ENCODE peak calls at places on chromosomes 11 and 22, in six cellular contexts. E is transverse colon, O is psoas muscle, A is GM23248, U is cardiac muscle cell, J is thoracic aorta. C is an unnamed sample. For H3K36me3 and H3K4me1, the result is how much of the 10 kb centered on the place peaks cover.

GRCh38 chr11:7520011-7520942 is 6.5 kb downstream of the PPFIBP2 start:
- DNase-seq in E (no peak), U (no peak), A (peak), J (no peak), O (no peak), C (no peak)

GRCh38 chr11:84465040-84465439 is 1162.1 kb downstream of the DLG2 start:
- DNase-seq in O (no peak), U (no peak), E (no peak), A (peak), J (no peak), C (no peak)

GRCh38 chr11:65786786-65787636 is at the start of gene OVOL1:
- DNase-seq in O (no peak), A (no peak), J (no peak), U (no peak), E (peak), C (no peak)

GRCh38 chr11:20327377-20327776 is 36.1 kb upstream of the HTATIP2 start:
- DNase-seq in E (no peak), U (no peak), A (no peak), J (no peak), O (no peak), C (no peak)

GRCh38 chr11:132177106-132177505 is 806.7 kb downstream of the NTM start:
- DNase-seq in U (peak), E (no peak), O (no peak), A (peak), J (no peak), C (no peak)

GRCh38 chr11:128304666-128305485 is 282.5 kb downstream of the ETS1 start:
- DNase-seq in O (no peak), U (no peak), A (no peak), J (no peak), E (no peak), C (no peak)

GRCh38 chr11:111561801-111562325 is 21.3 kb downstream of the LAYN start:
- DNase-seq in A (peak), U (peak), J (no peak), O (no peak), E (no peak), C (peak)

GRCh38 chr11:86672007-86672621 is at the start of gene ME3:
- DNase-seq in O (peak), U (peak), J (peak), E (peak), A (peak), C (no peak)

GRCh38 chr11:68014157-68014965 is 4.2 kb downstream of the ALDH3B1 start:
- DNase-seq in E (peak), U (peak), A (peak), O (peak), J (no peak), C (peak)

GRCh38 chr11:7436657-7437056 is 48.6 kb upstream of the OLFML1 start:
- DNase-seq in J (no peak), U (no peak), A (no peak), E (no peak), O (no peak), C (no peak)

GRCh38 chr11:2150206-2150847 is 10.7 kb downstream of the INS start:
- DNase-seq in A (peak), O (no peak), J (no peak), E (no peak), U (peak), C (peak)

GRCh38 chr11:75775056-75775455 is 6.5 kb downstream of the DGAT2 start:
- DNase-seq in U (no peak), O (no peak), J (no peak), E (no peak), A (no peak), C (no peak)

GRCh38 chr22:30290679-30291333 is 1.5 kb upstream of the CASTOR1 start:
- DNase-seq in A (peak), U (peak), E (peak), O (peak), J (peak), C (no peak)

GRCh38 chr11:128555606-128556005 is 31.8 kb downstream of the ETS1 start:
- DNase-seq in E (no peak), O (no peak), A (peak), U (peak), J (no peak), C (no peak)

GRCh38 chr22:47619631-47620030 is 857.2 kb downstream of the TBC1D22A start:
- DNase-seq in A (no peak), J (no peak), E (no peak), U (no peak), O (no peak), C (no peak)

GRCh38 chr11:25741886-25742285 is 590.0 kb upstream of the ANO3 start:
- DNase-seq in E (no peak), J (no peak), O (no peak), A (no peak), U (no peak), C (no peak)

GRCh38 chr11:126833020-126833419 is 167.6 kb downstream of the KIRREL3 start:
- DNase-seq in O (no peak), J (no peak), A (no peak), U (no peak), E (no peak), C (no peak)

GRCh38 chr22:18023509-18024275 is 669 bp downstream of the MICAL3 start:
- DNase-seq in O (peak), A (peak), J (peak), E (peak), U (peak), C (no peak)

GRCh38 chr22:27460596-27461347 is 340.8 kb downstream of the MN1 start:
- DNase-seq in A (peak), O (peak), E (no peak), U (peak), J (peak), C (no peak)

GRCh38 chr22:48827904-48828555 is 999.6 kb downstream of the BRD1 start:
- DNase-seq in J (no peak), U (no peak), O (no peak), E (no peak), A (no peak), C (no peak)

GRCh38 chr22:30890689-30891442 is 77.7 kb downstream of the MORC2 start:
- DNase-seq in U (peak), J (no peak), E (peak), A (peak), O (no peak), C (peak)

GRCh38 chr22:38760477-38761201 is 4.8 kb upstream of the SUN2 start:
- DNase-seq in U (peak), O (no peak), A (peak), J (no peak), E (no peak), C (no peak)

GRCh38 chr11:47857485-47858168 is 9.5 kb upstream of the NUP160 start:
- DNase-seq in O (no peak), J (no peak), U (no peak), E (no peak), A (no peak), C (no peak)

GRCh38 chr22:46352691-46353386 is 17.3 kb downstream of the TRMU start:
- DNase-seq in E (peak), U (peak), A (no peak), O (peak), J (no peak), C (no peak)

GRCh38 chr22:30667092-30667485 is 586 bp downstream of the DUSP18 start:
- DNase-seq in E (peak), J (no peak), A (peak), U (peak), O (no peak), C (no peak)

GRCh38 chr11:31808721-31809542 is 2.2 kb downstream of the PAX6 start:
- DNase-seq in E (no peak), J (no peak), U (no peak), O (no peak), A (no peak), C (no peak)

GRCh38 chr11:15655552-15655951 is 540.8 kb downstream of the INSC start:
- DNase-seq in E (peak), A (no peak), O (no peak), J (no peak), U (no peak), C (no peak)

GRCh38 chr22:45159652-45160462 is 3.9 kb upstream of the NUP50 start:
- DNase-seq in A (peak), O (no peak), E (peak), U (peak), J (no peak), C (no peak)

GRCh38 chr11:105148241-105148640 is 8.7 kb upstream of the CARD18 start:
- DNase-seq in A (peak), U (no peak), J (no peak), E (no peak), O (no peak), C (no peak)

GRCh38 chr11:6472934-6473333 is 807 bp downstream of the TRIM3 start:
- DNase-seq in A (no peak), O (no peak), U (no peak), E (no peak), J (no peak), C (no peak)

GRCh38 chr11:74696932-74697687 is 34.1 kb downstream of the CHRDL2 start:
- DNase-seq in A (peak), U (peak), O (peak), E (peak), J (peak), C (no peak)

GRCh38 chr11:119726585-119727522 is 2.1 kb downstream of the NECTIN1 start:
- DNase-seq in U (no peak), E (no peak), A (peak), O (no peak), J (no peak), C (no peak)

GRCh38 chr22:42799462-42800405 is 57.3 kb downstream of the ARFGAP3 start:
- DNase-seq in O (no peak), E (no peak), A (peak), U (no peak), J (no peak), C (no peak)
- H3K36me3 ChIP-seq in O (half or more), E (under half), A (under half), U (under half), J (half or more), C (under half)

GRCh38 chr22:40194656-40195055 is 16.9 kb downstream of the TNRC6B start:
- DNase-seq in J (no peak), A (no peak), U (no peak), E (no peak), O (no peak), C (no peak)

GRCh38 chr22:40190501-40190900 is 12.8 kb downstream of the TNRC6B start:
- DNase-seq in U (no peak), J (no peak), O (no peak), A (no peak), E (no peak), C (no peak)

GRCh38 chr22:40189979-40190378 is 12.3 kb downstream of the TNRC6B start:
- DNase-seq in U (no peak), A (peak), O (no peak), E (no peak), J (no peak), C (no peak)

GRCh38 chr22:40196628-40197027 is 18.9 kb downstream of the TNRC6B start:
- DNase-seq in A (peak), O (no peak), J (no peak), U (peak), E (no peak), C (no peak)

DNA sequence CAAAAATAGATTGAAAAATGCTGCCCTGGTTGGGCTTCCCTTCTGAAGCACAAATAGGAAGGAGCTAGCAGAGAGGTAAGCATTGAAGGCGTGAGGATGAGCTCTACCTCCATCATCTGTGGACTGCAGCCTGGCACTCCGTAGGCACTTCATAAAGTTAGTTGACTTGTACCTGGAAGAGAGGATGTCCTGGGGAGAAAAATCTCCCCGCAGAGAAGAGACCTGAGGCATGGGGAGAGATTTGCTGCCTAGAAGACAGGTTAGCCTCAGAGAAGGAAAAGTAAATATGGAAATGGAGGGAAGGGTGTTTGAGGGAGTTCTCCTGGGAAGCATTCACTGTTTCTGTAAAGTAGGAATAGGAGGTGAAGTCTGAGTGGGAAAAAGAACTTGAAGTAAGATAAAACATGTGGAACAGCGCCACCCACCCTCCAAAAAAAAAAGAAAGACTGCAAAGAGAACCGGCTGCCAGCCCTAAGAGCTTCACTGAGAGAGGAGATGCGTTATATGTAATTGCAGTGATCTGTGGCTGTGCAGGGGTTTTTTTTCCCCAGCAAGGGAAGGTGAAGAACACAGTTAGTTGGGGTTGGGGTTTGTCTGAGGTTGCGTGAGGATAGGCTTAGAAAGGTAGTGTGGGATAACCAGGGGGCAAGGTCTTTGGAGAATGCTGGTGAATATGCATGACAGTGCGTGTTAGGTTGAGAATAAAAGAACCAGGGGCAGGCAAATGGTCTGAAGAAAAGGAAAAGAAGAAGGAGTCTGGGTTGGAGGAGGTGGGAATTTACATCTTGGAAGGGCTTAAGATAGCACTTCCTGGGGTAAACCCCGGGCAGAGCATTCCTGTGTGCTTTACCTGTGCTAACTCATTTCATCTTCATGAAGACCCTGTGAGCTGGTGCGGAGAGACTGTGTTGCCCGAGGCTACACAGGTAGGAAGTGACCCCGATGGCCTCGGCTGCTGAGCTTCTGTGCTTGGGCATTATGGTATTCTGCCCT is 16.0 kb downstream of the TNRC6B start:
- DNase-seq in E (no peak), A (peak), J (no peak), U (peak), O (no peak), C (no peak)
- H3K4me1 ChIP-seq in E (under half), A (under half), J (under half), U (under half), O (half or more), C (under half)

GRCh38 chr11:93028959-93029536 is 59.6 kb downstream of the MTNR1B start:
- DNase-seq in U (no peak), J (no peak), O (no peak), E (no peak), A (no peak), C (no peak)
- H3K36me3 ChIP-seq in U (under half), J (under half), O (under half), E (under half), A (under half), C (under half)

GRCh38 chr22:37544955-37545702 is 15.2 kb upstream of the CDC42EP1 start:
- DNase-seq in A (peak), E (peak), O (peak), U (peak), J (no peak), C (no peak)
- H3K4me1 ChIP-seq in A (under half), E (under half), O (under half), U (under half), J (under half), C (under half)

DNA sequence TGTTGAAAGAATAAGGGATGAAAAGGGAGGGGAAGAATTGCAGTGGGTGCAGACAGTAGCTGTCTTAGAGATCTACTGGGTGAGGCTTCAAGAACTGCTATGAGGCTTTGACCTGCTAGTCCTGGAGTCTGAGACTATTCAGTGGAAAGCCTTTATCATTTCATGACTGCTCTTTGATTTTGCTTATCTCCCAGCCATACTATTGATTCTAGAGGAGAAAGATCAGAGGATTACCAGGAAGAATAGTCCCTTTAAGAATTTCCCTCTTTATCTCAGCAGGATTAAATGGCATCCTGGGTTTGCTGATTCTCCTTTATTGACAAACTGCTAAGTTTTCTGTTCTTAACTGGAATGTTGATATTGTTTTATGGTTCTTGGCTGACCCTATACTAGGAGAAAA is 107.5 kb upstream of the SORL1-AS1 start:
- DNase-seq in E (no peak), J (no peak), O (no peak), A (no peak), U (no peak), C (no peak)
- H3K36me3 ChIP-seq in E (under half), J (under half), O (under half), A (under half), U (under half), C (under half)

GRCh38 chr11:60493454-60493853 is 876 bp downstream of the MS4A12 start:
- DNase-seq in A (no peak), O (no peak), J (no peak), E (no peak), U (no peak), C (no peak)
- H3K4me1 ChIP-seq in A (under half), O (under half), J (under half), E (under half), U (under half), C (under half)

GRCh38 chr22:35547993-35548761 is 7.5 kb downstream of the RASD2 start:
- DNase-seq in A (no peak), U (no peak), J (no peak), E (no peak), O (no peak), C (no peak)
- H3K36me3 ChIP-seq in A (under half), U (under half), J (under half), E (under half), O (under half), C (under half)

DNA sequence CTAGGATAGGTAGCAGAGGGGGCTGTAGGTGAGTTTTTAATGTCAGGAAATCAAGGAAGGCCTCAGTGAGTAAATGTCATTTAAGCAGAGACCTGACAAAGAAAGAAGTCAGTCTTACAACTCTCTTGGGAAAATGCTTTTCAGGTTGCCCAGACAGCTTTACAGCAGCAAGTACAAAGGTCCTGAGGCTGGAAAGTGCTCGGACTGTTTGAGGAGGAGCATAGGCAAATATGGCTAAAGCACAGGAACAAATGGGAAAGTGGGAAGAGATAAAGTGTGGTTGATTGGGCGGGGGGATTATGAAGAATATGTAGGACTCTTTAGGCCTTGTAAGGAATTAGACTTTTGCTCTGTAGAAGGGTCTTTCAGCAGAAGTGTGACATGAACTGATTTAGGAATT is 125.4 kb downstream of the ARHGAP42 start:
- DNase-seq in O (no peak), J (no peak), U (no peak), A (no peak), E (no peak), C (no peak)
- H3K4me1 ChIP-seq in O (under half), J (under half), U (under half), A (under half), E (under half), C (under half)

GRCh38 chr11:78465169-78465942 is 47.7 kb upstream of the GAB2 start:
- DNase-seq in E (peak), U (no peak), O (no peak), A (no peak), J (no peak), C (no peak)
- H3K36me3 ChIP-seq in E (under half), U (under half), O (under half), A (under half), J (under half), C (under half)

GRCh38 chr11:62552465-62552782 is 5.8 kb upstream of the AHNAK start:
- DNase-seq in U (no peak), A (peak), J (no peak), O (no peak), E (no peak), C (no peak)
- H3K4me1 ChIP-seq in U (under half), A (half or more), J (half or more), O (half or more), E (half or more), C (half or more)

C was measured in Panc1.